ENCODE peak calls at places on chromosomes 13 and 19, in five cellular contexts. One of them, this sample, is unnamed.
A peak's percentile ranks its signal among the peaks of the same experiment; 100 is the strongest.

GRCh38 chr19:7488736-7489353 is at the start of gene PEX11G:
- DNase-seq in keratinocyte: no peak
- DNase-seq in progenitor cell of endocrine pancreas: peak; percentile 94
- DNase-seq in ascending aorta: peak; percentile 93
- DNase-seq in esophagus squamous epithelium: peak; percentile 14
- DNase-seq in this sample: peak; percentile 95

GRCh38 chr19:8320564-8321066 is 560 bp downstream of the NDUFA7 start:
- DNase-seq in esophagus squamous epithelium: no peak
- DNase-seq in ascending aorta: no peak
- DNase-seq in progenitor cell of endocrine pancreas: no peak
- DNase-seq in keratinocyte: no peak
- DNase-seq in this sample: no peak

GRCh38 chr13:49711218-49711863 is 20.1 kb upstream of the EBPL start:
- DNase-seq in progenitor cell of endocrine pancreas: no peak
- DNase-seq in esophagus squamous epithelium: no peak
- DNase-seq in ascending aorta: no peak
- DNase-seq in keratinocyte: no peak
- DNase-seq in this sample: no peak

GRCh38 chr13:102220681-102221228 is 181.1 kb downstream of the FGF14 start:
- DNase-seq in esophagus squamous epithelium: no peak
- DNase-seq in progenitor cell of endocrine pancreas: no peak
- DNase-seq in ascending aorta: no peak
- DNase-seq in keratinocyte: no peak
- DNase-seq in this sample: no peak

GRCh38 chr19:44277331-44277730 is 17.6 kb downstream of the ZNF233 start:
- DNase-seq in ascending aorta: no peak
- DNase-seq in keratinocyte: peak; percentile 41
- DNase-seq in progenitor cell of endocrine pancreas: no peak
- DNase-seq in esophagus squamous epithelium: no peak
- DNase-seq in this sample: no peak

GRCh38 chr13:93409001-93409400 is 182.4 kb downstream of the GPC6 start:
- DNase-seq in keratinocyte: no peak
- DNase-seq in esophagus squamous epithelium: no peak
- DNase-seq in progenitor cell of endocrine pancreas: no peak
- DNase-seq in ascending aorta: no peak
- DNase-seq in this sample: no peak

GRCh38 chr13:48160879-48161278 is 66.0 kb upstream of the MED4 start:
- DNase-seq in esophagus squamous epithelium: no peak
- DNase-seq in keratinocyte: no peak
- DNase-seq in ascending aorta: no peak
- DNase-seq in progenitor cell of endocrine pancreas: no peak
- DNase-seq in this sample: no peak

GRCh38 chr13:108877300-108877699 is 247.9 kb downstream of the MYO16 start:
- DNase-seq in progenitor cell of endocrine pancreas: no peak
- DNase-seq in esophagus squamous epithelium: no peak
- DNase-seq in ascending aorta: no peak
- DNase-seq in keratinocyte: no peak
- DNase-seq in this sample: no peak

GRCh38 chr13:38888309-38888708 is 102.3 kb downstream of the STOML3 start:
- DNase-seq in progenitor cell of endocrine pancreas: no peak
- DNase-seq in esophagus squamous epithelium: no peak
- DNase-seq in ascending aorta: no peak
- DNase-seq in keratinocyte: no peak
- DNase-seq in this sample: no peak

GRCh38 chr13:43994999-43995859 is 115.5 kb downstream of the LACC1 start:
- DNase-seq in esophagus squamous epithelium: no peak
- DNase-seq in progenitor cell of endocrine pancreas: no peak
- DNase-seq in ascending aorta: no peak
- DNase-seq in keratinocyte: no peak
- DNase-seq in this sample: no peak

GRCh38 chr19:48111280-48111679 is 663 bp upstream of the PLA2G4C start:
- DNase-seq in ascending aorta: no peak
- DNase-seq in keratinocyte: no peak
- DNase-seq in progenitor cell of endocrine pancreas: no peak
- DNase-seq in esophagus squamous epithelium: no peak
- DNase-seq in this sample: no peak

GRCh38 chr13:74068471-74068870 is 65.7 kb downstream of the KLF12 start:
- DNase-seq in ascending aorta: no peak
- DNase-seq in progenitor cell of endocrine pancreas: no peak
- DNase-seq in esophagus squamous epithelium: no peak
- DNase-seq in keratinocyte: no peak
- DNase-seq in this sample: no peak

GRCh38 chr19:13765395-13766094 is 1.2 kb downstream of the MRI1 start:
- DNase-seq in ascending aorta: no peak
- DNase-seq in progenitor cell of endocrine pancreas: no peak
- DNase-seq in esophagus squamous epithelium: no peak
- DNase-seq in keratinocyte: no peak
- DNase-seq in this sample: no peak

GRCh38 chr19:5686647-5687359 is 3.3 kb upstream of the RPL36 start:
- DNase-seq in esophagus squamous epithelium: peak; percentile 89
- DNase-seq in progenitor cell of endocrine pancreas: peak; percentile 99
- DNase-seq in keratinocyte: peak; percentile 76
- DNase-seq in ascending aorta: peak; percentile 97
- DNase-seq in this sample: peak; percentile 100

GRCh38 chr13:112625698-112626097 is 37.7 kb upstream of the TUBGCP3 start:
- DNase-seq in esophagus squamous epithelium: no peak
- DNase-seq in ascending aorta: no peak
- DNase-seq in progenitor cell of endocrine pancreas: no peak
- DNase-seq in keratinocyte: no peak
- DNase-seq in this sample: no peak

GRCh38 chr19:39038098-39038497 is 5.7 kb upstream of the FBXO27 start:
- DNase-seq in ascending aorta: no peak
- DNase-seq in progenitor cell of endocrine pancreas: no peak
- DNase-seq in keratinocyte: no peak
- DNase-seq in esophagus squamous epithelium: no peak
- DNase-seq in this sample: peak; percentile 47
- TF ChIP-seq CTCF in ascending aorta: no peak
- TF ChIP-seq CTCF in progenitor cell of endocrine pancreas: peak; percentile 13
- TF ChIP-seq CTCF in keratinocyte: peak; percentile 46
- TF ChIP-seq CTCF in esophagus squamous epithelium: peak; percentile 40
- TF ChIP-seq CTCF in this sample: no peak

DNA sequence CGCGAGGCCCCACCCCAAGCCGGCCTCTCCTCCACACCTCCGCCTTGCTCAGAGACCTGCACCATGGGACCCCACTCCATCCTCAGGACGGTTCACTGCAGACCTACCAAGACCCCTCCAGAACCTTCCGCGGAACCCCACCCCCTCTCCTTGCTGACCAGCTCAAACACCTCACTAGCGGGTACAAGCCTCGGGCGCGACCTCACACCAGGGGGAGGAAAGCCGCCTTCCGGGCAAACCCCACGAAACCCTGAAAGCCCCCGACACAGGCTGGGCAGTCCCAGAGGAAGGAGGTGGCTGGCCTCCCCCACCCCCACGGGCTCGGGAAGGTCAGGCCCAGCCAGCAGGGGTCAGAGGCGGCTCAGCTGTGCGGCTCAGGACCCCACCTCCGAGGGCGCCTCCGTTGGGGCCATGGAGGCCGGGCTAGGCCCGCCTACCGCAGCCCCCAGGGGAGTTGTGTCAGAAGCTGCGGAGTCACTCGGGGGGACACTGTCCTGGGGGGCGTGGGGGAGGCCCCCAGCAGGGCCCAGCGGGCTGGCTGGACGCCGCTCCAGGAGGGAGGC is 9.8 kb downstream of the GRIN3B start:
- DNase-seq in keratinocyte: no peak
- DNase-seq in ascending aorta: no peak
- DNase-seq in progenitor cell of endocrine pancreas: no peak
- DNase-seq in esophagus squamous epithelium: no peak
- DNase-seq in this sample: no peak
- TF ChIP-seq CTCF in keratinocyte: no peak
- TF ChIP-seq CTCF in ascending aorta: no peak
- TF ChIP-seq CTCF in progenitor cell of endocrine pancreas: no peak
- TF ChIP-seq CTCF in esophagus squamous epithelium: no peak
- TF ChIP-seq CTCF in this sample: no peak

GRCh38 chr19:38917516-38917915 is 5.5 kb upstream of the CCER2 start:
- DNase-seq in keratinocyte: no peak
- DNase-seq in ascending aorta: no peak
- DNase-seq in esophagus squamous epithelium: no peak
- DNase-seq in progenitor cell of endocrine pancreas: no peak
- DNase-seq in this sample: no peak

GRCh38 chr19:38918526-38918925 is 6.5 kb upstream of the CCER2 start:
- DNase-seq in esophagus squamous epithelium: no peak
- DNase-seq in keratinocyte: no peak
- DNase-seq in ascending aorta: no peak
- DNase-seq in progenitor cell of endocrine pancreas: no peak
- DNase-seq in this sample: no peak

GRCh38 chr19:38919837-38920528 is 8.0 kb upstream of the CCER2 start:
- DNase-seq in ascending aorta: no peak
- DNase-seq in progenitor cell of endocrine pancreas: no peak
- DNase-seq in keratinocyte: no peak
- DNase-seq in esophagus squamous epithelium: no peak
- DNase-seq in this sample: no peak

GRCh38 chr19:38915329-38916321 is 3.6 kb upstream of the CCER2 start:
- DNase-seq in esophagus squamous epithelium: no peak
- DNase-seq in ascending aorta: no peak
- DNase-seq in keratinocyte: no peak
- DNase-seq in progenitor cell of endocrine pancreas: no peak
- DNase-seq in this sample: no peak

GRCh38 chr19:38917921-38918491 is 6.0 kb upstream of the CCER2 start:
- DNase-seq in progenitor cell of endocrine pancreas: no peak
- DNase-seq in esophagus squamous epithelium: no peak
- DNase-seq in ascending aorta: no peak
- DNase-seq in keratinocyte: no peak
- DNase-seq in this sample: no peak
- TF ChIP-seq CTCF in progenitor cell of endocrine pancreas: peak; percentile 18
- TF ChIP-seq CTCF in esophagus squamous epithelium: no peak
- TF ChIP-seq CTCF in ascending aorta: no peak
- TF ChIP-seq CTCF in keratinocyte: peak; percentile 15
- TF ChIP-seq CTCF in this sample: no peak

GRCh38 chr13:23753523-23753922 is 135.7 kb downstream of the MIPEP start:
- DNase-seq in keratinocyte: no peak
- DNase-seq in esophagus squamous epithelium: no peak
- DNase-seq in progenitor cell of endocrine pancreas: no peak
- DNase-seq in ascending aorta: no peak
- DNase-seq in this sample: no peak

GRCh38 chr13:23750383-23751121 is 138.6 kb downstream of the MIPEP start:
- DNase-seq in keratinocyte: no peak
- DNase-seq in progenitor cell of endocrine pancreas: no peak
- DNase-seq in esophagus squamous epithelium: no peak
- DNase-seq in ascending aorta: no peak
- DNase-seq in this sample: no peak

GRCh38 chr13:23751195-23751594 is 138.0 kb downstream of the MIPEP start:
- DNase-seq in progenitor cell of endocrine pancreas: no peak
- DNase-seq in ascending aorta: no peak
- DNase-seq in keratinocyte: no peak
- DNase-seq in esophagus squamous epithelium: no peak
- DNase-seq in this sample: no peak

GRCh38 chr13:23754506-23754905 is 134.7 kb downstream of the MIPEP start:
- DNase-seq in progenitor cell of endocrine pancreas: no peak
- DNase-seq in esophagus squamous epithelium: no peak
- DNase-seq in keratinocyte: no peak
- DNase-seq in ascending aorta: no peak
- DNase-seq in this sample: no peak

DNA sequence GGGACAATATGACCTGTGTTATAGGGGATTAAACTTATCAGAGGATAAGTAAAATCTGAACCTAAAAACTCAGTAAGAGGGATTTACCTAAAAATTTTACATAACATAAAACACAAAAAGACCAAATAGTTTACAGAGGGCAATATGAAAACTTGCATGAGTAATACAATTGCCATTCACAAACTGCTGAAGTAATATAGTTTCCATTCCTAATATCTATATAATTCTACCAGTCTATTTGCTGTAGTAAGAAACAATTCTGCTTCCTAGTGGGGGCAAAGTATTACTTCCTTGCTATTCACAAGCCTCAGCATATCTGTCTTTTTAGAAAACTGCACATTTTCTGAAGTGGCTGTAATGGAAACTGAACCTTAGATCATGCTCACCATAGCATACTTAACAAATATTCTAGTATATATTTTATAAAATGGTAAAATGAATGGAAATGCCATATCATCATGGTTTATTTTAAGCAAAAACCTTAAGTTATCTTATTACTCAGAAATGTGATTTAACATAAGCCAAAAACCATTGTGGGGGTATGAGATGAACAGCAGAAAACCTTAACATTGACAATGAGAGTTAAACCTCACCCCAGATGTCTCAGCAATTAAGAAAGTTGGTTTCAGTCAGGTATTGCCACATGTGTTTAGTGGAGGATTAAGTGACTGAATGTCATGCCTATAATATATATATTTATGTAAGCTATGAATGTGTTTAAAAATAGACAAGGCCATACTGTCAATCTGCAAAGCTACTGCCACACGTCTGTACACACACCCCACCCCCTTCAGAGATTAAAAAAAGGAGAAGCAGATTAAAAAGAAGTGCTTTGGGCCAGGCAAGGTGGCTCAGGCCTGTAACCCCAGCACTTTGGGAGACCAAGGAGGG is 136.8 kb downstream of the MIPEP start:
- DNase-seq in esophagus squamous epithelium: no peak
- DNase-seq in ascending aorta: no peak
- DNase-seq in progenitor cell of endocrine pancreas: no peak
- DNase-seq in keratinocyte: no peak
- DNase-seq in this sample: no peak
- TF ChIP-seq CTCF in esophagus squamous epithelium: no peak
- TF ChIP-seq CTCF in ascending aorta: no peak
- TF ChIP-seq CTCF in progenitor cell of endocrine pancreas: no peak
- TF ChIP-seq CTCF in keratinocyte: no peak
- TF ChIP-seq CTCF in this sample: no peak

GRCh38 chr19:34017024-34017423 is 155.3 kb upstream of the LSM14A start:
- DNase-seq in esophagus squamous epithelium: no peak
- DNase-seq in progenitor cell of endocrine pancreas: no peak
- DNase-seq in ascending aorta: no peak
- DNase-seq in keratinocyte: no peak
- DNase-seq in this sample: no peak
- TF ChIP-seq CTCF in esophagus squamous epithelium: no peak
- TF ChIP-seq CTCF in progenitor cell of endocrine pancreas: no peak
- TF ChIP-seq CTCF in ascending aorta: no peak
- TF ChIP-seq CTCF in keratinocyte: no peak
- TF ChIP-seq CTCF in this sample: no peak

DNA sequence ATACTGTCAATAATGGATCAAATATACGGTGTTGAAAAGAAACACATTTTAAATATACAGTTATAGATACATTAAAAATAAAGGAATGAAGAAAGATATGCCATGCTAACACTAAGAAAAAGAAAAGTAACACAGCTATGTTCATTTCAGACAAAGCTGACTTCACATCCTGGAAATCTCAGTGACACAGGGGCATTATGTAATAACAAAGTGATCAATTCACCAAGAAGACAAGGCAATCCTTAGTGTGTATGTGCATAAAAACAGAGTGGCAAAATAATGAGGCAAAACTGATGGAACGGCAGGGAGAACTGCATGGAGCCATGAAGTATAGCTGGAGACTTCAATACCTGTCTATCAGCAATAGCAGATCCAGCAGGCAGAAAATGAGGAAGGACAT is 13.1 kb downstream of the ZNF14 start:
- DNase-seq in progenitor cell of endocrine pancreas: no peak
- DNase-seq in ascending aorta: no peak
- DNase-seq in esophagus squamous epithelium: no peak
- DNase-seq in keratinocyte: no peak
- DNase-seq in this sample: no peak
- TF ChIP-seq CTCF in progenitor cell of endocrine pancreas: no peak
- TF ChIP-seq CTCF in ascending aorta: no peak
- TF ChIP-seq CTCF in esophagus squamous epithelium: no peak
- TF ChIP-seq CTCF in keratinocyte: no peak
- TF ChIP-seq CTCF in this sample: no peak

This sample was measured in nephron progenitor cell.